ENCODE peak calls at places on chromosomes 3 and 15, in nine cellular contexts. L, G, Y, I, F, A, E, P and R are unnamed samples.

GRCh38 chr15:58224068-58224467 is 85.9 kb downstream of the AQP9 start:
- DNase-seq in I (peak), G (no peak), L (no peak), E (no peak), F (peak), A (no peak), P (peak), Y (no peak), R (peak)

GRCh38 chr3:151460240-151460639 is 621 bp downstream of the IGSF10 start:
- DNase-seq in F (no peak), P (peak), A (no peak), E (no peak), Y (no peak), G (no peak), L (no peak), I (peak), R (peak)

GRCh38 chr15:60573936-60574335 is 95.0 kb upstream of the ICE2 start:
- DNase-seq in A (no peak), Y (no peak), F (no peak), L (no peak), I (no peak), E (no peak), P (no peak), G (no peak), R (no peak)

GRCh38 chr15:62896969-62897486 is 145.5 kb upstream of the TPM1 start:
- DNase-seq in A (peak), I (peak), F (no peak), Y (peak), L (peak), P (peak), E (peak), G (peak), R (peak)

GRCh38 chr15:87219650-87220615 is 1036.6 kb downstream of the NTRK3 start:
- DNase-seq in A (no peak), Y (no peak), I (peak), F (no peak), L (peak), E (no peak), P (no peak), G (no peak), R (peak)

GRCh38 chr15:26889298-26889898 is 22.5 kb downstream of the GABRA5 start:
- DNase-seq in F (no peak), E (peak), P (peak), G (peak), Y (no peak), I (peak), A (no peak), L (peak), R (peak)

GRCh38 chr3:158916111-158916510 is 114.3 kb downstream of the MFSD1 start:
- DNase-seq in A (no peak), F (no peak), L (peak), P (no peak), G (no peak), E (no peak), Y (no peak), I (no peak), R (no peak)

GRCh38 chr3:141776885-141777284 is 13.7 kb downstream of the GRK7 start:
- DNase-seq in A (no peak), I (no peak), P (no peak), E (no peak), L (peak), F (no peak), G (no peak), Y (no peak), R (no peak)

DNA sequence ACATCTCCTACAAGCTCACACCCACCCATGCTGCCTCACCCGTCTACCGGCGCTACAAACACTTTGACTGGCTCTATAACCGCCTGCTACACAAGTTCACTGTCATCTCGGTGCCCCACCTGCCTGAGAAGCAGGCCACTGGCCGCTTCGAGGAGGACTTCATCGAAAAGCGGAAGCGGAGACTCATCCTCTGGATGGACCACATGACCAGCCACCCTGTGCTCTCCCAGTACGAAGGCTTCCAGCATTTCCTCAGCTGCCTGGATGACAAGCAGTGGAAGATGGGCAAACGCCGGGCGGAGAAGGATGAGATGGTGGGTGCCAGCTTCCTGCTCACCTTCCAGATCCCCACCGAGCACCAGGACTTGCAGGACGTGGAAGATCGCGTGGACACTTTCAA is 2.1 kb downstream of the SNX33 start:
- DNase-seq in A (no peak), G (no peak), Y (no peak), F (no peak), P (no peak), E (no peak), L (no peak), I (no peak), R (no peak)
- H3K4me3 ChIP-seq in A (no peak), G (peak), Y (peak), F (peak), P (no peak), E (peak), L (peak), I (peak), R (no peak)

GRCh38 chr15:91258436-91258779 is 158.4 kb downstream of the SV2B start:
- DNase-seq in A (no peak), F (no peak), Y (no peak), L (no peak), E (no peak), P (no peak), G (no peak), I (no peak), R (no peak)
- TF ChIP-seq CTCF in A (peak), F (no peak), Y (no peak), L (no peak), E (no peak), P (no peak), G (no peak), I (no peak), R (no peak)

GRCh38 chr15:82646250-82647044 is 716 bp downstream of the CPEB1 start:
- DNase-seq in A (no peak), Y (no peak), E (no peak), L (no peak), F (no peak), I (no peak), G (no peak), P (no peak), R (no peak)
- H3K4me3 ChIP-seq in A (peak), Y (peak), E (peak), L (peak), F (peak), I (peak), G (peak), P (no peak), R (no peak)

GRCh38 chr15:50685191-50685975 is 1.2 kb downstream of the TRPM7 start:
- DNase-seq in L (no peak), G (no peak), P (peak), Y (no peak), A (no peak), F (no peak), E (no peak), I (peak), R (peak)
- TF ChIP-seq CTCF in L (no peak), G (no peak), P (no peak), Y (no peak), A (no peak), F (no peak), E (no peak), I (peak), R (peak)